ENCODE peak calls at places on chromosomes 1 and 21, in eight cellular contexts. One of them, this sample, is unnamed.

GRCh38 chr1:230170610-230171009 is 103.6 kb downstream of the GALNT2 start:
- DNase-seq in Panc1: no peak
- DNase-seq in thyroid gland: no peak
- DNase-seq in CD8-positive, alpha-beta T cell: no peak
- DNase-seq in left ventricle myocardium inferior: no peak
- DNase-seq in vagina: no peak
- DNase-seq in GM23338: peak; percentile 42
- DNase-seq in pancreas: no peak
- DNase-seq in this sample: peak; percentile 6

GRCh38 chr1:175420491-175420827 is 227.9 kb upstream of the KIAA0040 start:
- DNase-seq in Panc1: no peak
- DNase-seq in vagina: no peak
- DNase-seq in CD8-positive, alpha-beta T cell: no peak
- DNase-seq in left ventricle myocardium inferior: no peak
- DNase-seq in thyroid gland: no peak
- DNase-seq in pancreas: no peak
- DNase-seq in GM23338: no peak
- DNase-seq in this sample: no peak

GRCh38 chr1:168285419-168285790 is 4.7 kb downstream of the TBX19 start:
- DNase-seq in left ventricle myocardium inferior: no peak
- DNase-seq in GM23338: peak; percentile 16
- DNase-seq in thyroid gland: peak; percentile 38
- DNase-seq in CD8-positive, alpha-beta T cell: no peak
- DNase-seq in Panc1: no peak
- DNase-seq in vagina: no peak
- DNase-seq in pancreas: no peak
- DNase-seq in this sample: no peak

GRCh38 chr1:234715252-234715945 is 105.4 kb upstream of the IRF2BP2 start:
- DNase-seq in GM23338: no peak
- DNase-seq in left ventricle myocardium inferior: no peak
- DNase-seq in thyroid gland: no peak
- DNase-seq in vagina: no peak
- DNase-seq in Panc1: no peak
- DNase-seq in CD8-positive, alpha-beta T cell: no peak
- DNase-seq in pancreas: no peak
- DNase-seq in this sample: no peak

GRCh38 chr1:3668585-3669300 is 16.4 kb downstream of the TP73 start:
- DNase-seq in Panc1: no peak
- DNase-seq in CD8-positive, alpha-beta T cell: no peak
- DNase-seq in thyroid gland: peak; percentile 93
- DNase-seq in pancreas: peak; percentile 94
- DNase-seq in vagina: no peak
- DNase-seq in GM23338: peak; percentile 71
- DNase-seq in left ventricle myocardium inferior: peak; percentile 82
- DNase-seq in this sample: peak; percentile 88

GRCh38 chr1:66147226-66147625 is 354.5 kb downstream of the PDE4B start:
- DNase-seq in left ventricle myocardium inferior: no peak
- DNase-seq in vagina: no peak
- DNase-seq in GM23338: no peak
- DNase-seq in pancreas: no peak
- DNase-seq in CD8-positive, alpha-beta T cell: no peak
- DNase-seq in thyroid gland: no peak
- DNase-seq in Panc1: no peak
- DNase-seq in this sample: no peak

GRCh38 chr1:23810818-23811420 is 10.4 kb upstream of the GALE start:
- DNase-seq in pancreas: no peak
- DNase-seq in left ventricle myocardium inferior: no peak
- DNase-seq in thyroid gland: peak; percentile 28
- DNase-seq in Panc1: no peak
- DNase-seq in CD8-positive, alpha-beta T cell: no peak
- DNase-seq in GM23338: peak; percentile 86
- DNase-seq in vagina: no peak
- DNase-seq in this sample: no peak

GRCh38 chr1:234473123-234473522 is 5.9 kb downstream of the TARBP1 start:
- DNase-seq in thyroid gland: no peak
- DNase-seq in left ventricle myocardium inferior: no peak
- DNase-seq in pancreas: no peak
- DNase-seq in Panc1: no peak
- DNase-seq in GM23338: no peak
- DNase-seq in vagina: no peak
- DNase-seq in CD8-positive, alpha-beta T cell: no peak
- DNase-seq in this sample: no peak

GRCh38 chr21:33650230-33650629 is 7.9 kb downstream of the ITSN1 start:
- DNase-seq in left ventricle myocardium inferior: no peak
- DNase-seq in vagina: no peak
- DNase-seq in Panc1: no peak
- DNase-seq in GM23338: no peak
- DNase-seq in CD8-positive, alpha-beta T cell: no peak
- DNase-seq in thyroid gland: no peak
- DNase-seq in pancreas: no peak
- DNase-seq in this sample: no peak

GRCh38 chr1:68207129-68207689 is 25.1 kb downstream of the WLS start:
- DNase-seq in pancreas: no peak
- DNase-seq in CD8-positive, alpha-beta T cell: no peak
- DNase-seq in left ventricle myocardium inferior: no peak
- DNase-seq in GM23338: no peak
- DNase-seq in vagina: no peak
- DNase-seq in Panc1: no peak
- DNase-seq in thyroid gland: no peak
- DNase-seq in this sample: no peak

GRCh38 chr1:60876952-60877351 is 205.4 kb upstream of the NFIA start:
- DNase-seq in vagina: no peak
- DNase-seq in left ventricle myocardium inferior: no peak
- DNase-seq in CD8-positive, alpha-beta T cell: no peak
- DNase-seq in Panc1: no peak
- DNase-seq in pancreas: no peak
- DNase-seq in thyroid gland: no peak
- DNase-seq in GM23338: no peak
- DNase-seq in this sample: no peak

GRCh38 chr1:9912264-9912936 is 2.3 kb upstream of the CTNNBIP1 start:
- DNase-seq in CD8-positive, alpha-beta T cell: no peak
- DNase-seq in vagina: no peak
- DNase-seq in left ventricle myocardium inferior: no peak
- DNase-seq in Panc1: no peak
- DNase-seq in thyroid gland: no peak
- DNase-seq in pancreas: no peak
- DNase-seq in GM23338: no peak
- DNase-seq in this sample: no peak

GRCh38 chr21:46060596-46061061 is 37.3 kb upstream of the COL6A2 start:
- DNase-seq in pancreas: no peak
- DNase-seq in CD8-positive, alpha-beta T cell: no peak
- DNase-seq in GM23338: no peak
- DNase-seq in Panc1: no peak
- DNase-seq in vagina: no peak
- DNase-seq in left ventricle myocardium inferior: peak; percentile 75
- DNase-seq in thyroid gland: peak; percentile 40
- DNase-seq in this sample: peak; percentile 73

GRCh38 chr1:206647224-206647623 is 11.9 kb downstream of the DYRK3 start:
- DNase-seq in GM23338: no peak
- DNase-seq in vagina: no peak
- DNase-seq in CD8-positive, alpha-beta T cell: no peak
- DNase-seq in pancreas: no peak
- DNase-seq in left ventricle myocardium inferior: no peak
- DNase-seq in Panc1: no peak
- DNase-seq in thyroid gland: no peak
- DNase-seq in this sample: no peak

GRCh38 chr21:29975776-29976175 is 36.0 kb upstream of the GRIK1 start:
- DNase-seq in vagina: no peak
- DNase-seq in left ventricle myocardium inferior: no peak
- DNase-seq in GM23338: no peak
- DNase-seq in pancreas: no peak
- DNase-seq in thyroid gland: no peak
- DNase-seq in Panc1: no peak
- DNase-seq in CD8-positive, alpha-beta T cell: no peak
- DNase-seq in this sample: no peak

GRCh38 chr1:225735252-225736149 is 42.1 kb upstream of the SRP9 start:
- DNase-seq in thyroid gland: peak; percentile 57
- DNase-seq in Panc1: peak; percentile 64
- DNase-seq in GM23338: no peak
- DNase-seq in pancreas: peak; percentile 43
- DNase-seq in left ventricle myocardium inferior: peak; percentile 68
- DNase-seq in CD8-positive, alpha-beta T cell: no peak
- DNase-seq in vagina: no peak
- DNase-seq in this sample: peak; percentile 88

GRCh38 chr1:84146375-84147032 is 2.4 kb downstream of the PRKACB start:
- DNase-seq in Panc1: peak; percentile 56
- DNase-seq in vagina: no peak
- DNase-seq in GM23338: no peak
- DNase-seq in CD8-positive, alpha-beta T cell: no peak
- DNase-seq in left ventricle myocardium inferior: no peak
- DNase-seq in thyroid gland: no peak
- DNase-seq in pancreas: no peak
- DNase-seq in this sample: no peak

GRCh38 chr1:15155760-15156743 is 2.5 kb downstream of the TMEM51 start:
- DNase-seq in left ventricle myocardium inferior: no peak
- DNase-seq in CD8-positive, alpha-beta T cell: no peak
- DNase-seq in thyroid gland: no peak
- DNase-seq in pancreas: peak; percentile 58
- DNase-seq in GM23338: no peak
- DNase-seq in vagina: no peak
- DNase-seq in Panc1: no peak
- DNase-seq in this sample: no peak

GRCh38 chr1:51622455-51622913 is 5.6 kb downstream of the OSBPL9 start:
- DNase-seq in CD8-positive, alpha-beta T cell: no peak
- DNase-seq in pancreas: no peak
- DNase-seq in Panc1: peak; percentile 48
- DNase-seq in GM23338: peak; percentile 33
- DNase-seq in thyroid gland: peak; percentile 70
- DNase-seq in vagina: no peak
- DNase-seq in left ventricle myocardium inferior: peak; percentile 22
- DNase-seq in this sample: peak; percentile 46

GRCh38 chr1:117639741-117640140 is 33.9 kb downstream of the TENT5C start:
- DNase-seq in CD8-positive, alpha-beta T cell: no peak
- DNase-seq in pancreas: no peak
- DNase-seq in vagina: no peak
- DNase-seq in GM23338: no peak
- DNase-seq in left ventricle myocardium inferior: no peak
- DNase-seq in thyroid gland: no peak
- DNase-seq in Panc1: no peak
- DNase-seq in this sample: no peak

GRCh38 chr1:197362871-197363270 is 94.8 kb downstream of the CRB1 start:
- DNase-seq in left ventricle myocardium inferior: no peak
- DNase-seq in vagina: no peak
- DNase-seq in thyroid gland: no peak
- DNase-seq in GM23338: no peak
- DNase-seq in pancreas: no peak
- DNase-seq in CD8-positive, alpha-beta T cell: no peak
- DNase-seq in Panc1: no peak
- DNase-seq in this sample: no peak

GRCh38 chr1:205304695-205305070 is 16.9 kb downstream of the NUAK2 start:
- DNase-seq in CD8-positive, alpha-beta T cell: no peak
- DNase-seq in Panc1: no peak
- DNase-seq in thyroid gland: no peak
- DNase-seq in left ventricle myocardium inferior: no peak
- DNase-seq in vagina: no peak
- DNase-seq in GM23338: no peak
- DNase-seq in pancreas: no peak
- DNase-seq in this sample: no peak
- H3K4me3 ChIP-seq in CD8-positive, alpha-beta T cell: no peak overlapping the region
- H3K4me3 ChIP-seq in Panc1: no peak overlapping the region
- H3K4me3 ChIP-seq in thyroid gland: no peak overlapping the region
- H3K4me3 ChIP-seq in left ventricle myocardium inferior: no peak overlapping the region
- H3K4me3 ChIP-seq in vagina: no peak overlapping the region
- H3K4me3 ChIP-seq in GM23338: no peak overlapping the region
- H3K4me3 ChIP-seq in pancreas: no peak overlapping the region
- H3K4me3 ChIP-seq in this sample: no peak overlapping the region

GRCh38 chr1:221637641-221638041 is 104.2 kb downstream of the DUSP10 start:
- DNase-seq in thyroid gland: no peak
- DNase-seq in left ventricle myocardium inferior: peak; percentile 14
- DNase-seq in pancreas: no peak
- DNase-seq in Panc1: no peak
- DNase-seq in vagina: no peak
- DNase-seq in CD8-positive, alpha-beta T cell: no peak
- DNase-seq in GM23338: no peak
- DNase-seq in this sample: peak; percentile 17
- TF ChIP-seq CTCF in thyroid gland: no peak
- TF ChIP-seq CTCF in left ventricle myocardium inferior: peak; percentile 41
- TF ChIP-seq CTCF in pancreas: no peak
- TF ChIP-seq CTCF in Panc1: no peak
- TF ChIP-seq CTCF in vagina: no peak
- TF ChIP-seq CTCF in CD8-positive, alpha-beta T cell: no peak
- TF ChIP-seq CTCF in GM23338: no peak
- TF ChIP-seq CTCF in this sample: no peak

DNA sequence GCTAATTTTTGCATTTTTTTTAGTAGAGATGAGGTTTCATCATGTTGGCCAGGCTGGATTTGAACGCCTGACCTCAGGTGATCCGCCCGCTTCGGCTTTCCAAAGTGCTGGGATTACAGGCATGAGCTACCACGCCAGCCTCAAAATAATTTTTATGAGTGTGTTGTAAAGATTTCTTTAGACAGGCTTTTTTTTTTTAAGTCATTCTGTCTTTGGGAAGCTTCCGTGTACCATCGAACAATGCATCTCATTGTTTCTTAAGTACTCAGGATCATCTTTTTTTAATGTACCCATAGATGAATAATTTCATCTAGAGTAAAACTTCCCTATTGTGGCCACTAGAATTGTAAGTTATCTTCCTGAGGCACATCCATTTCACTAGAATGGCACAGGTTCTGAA is 19.6 kb upstream of the SDC3 start:
- DNase-seq in pancreas: no peak
- DNase-seq in vagina: no peak
- DNase-seq in Panc1: no peak
- DNase-seq in GM23338: no peak
- DNase-seq in thyroid gland: no peak
- DNase-seq in left ventricle myocardium inferior: no peak
- DNase-seq in CD8-positive, alpha-beta T cell: no peak
- DNase-seq in this sample: no peak
- H3K27ac ChIP-seq in pancreas: peak overlapping the region; percentile 15
- H3K27ac ChIP-seq in vagina: no peak overlapping the region
- H3K27ac ChIP-seq in Panc1: no peak overlapping the region
- H3K27ac ChIP-seq in GM23338: no peak overlapping the region
- H3K27ac ChIP-seq in thyroid gland: no peak overlapping the region
- H3K27ac ChIP-seq in left ventricle myocardium inferior: no peak overlapping the region
- H3K27ac ChIP-seq in CD8-positive, alpha-beta T cell: no peak overlapping the region
- H3K27ac ChIP-seq in this sample: no peak overlapping the region

GRCh38 chr1:184039126-184039525 is 1.6 kb upstream of the COLGALT2 start:
- DNase-seq in vagina: no peak
- DNase-seq in CD8-positive, alpha-beta T cell: no peak
- DNase-seq in pancreas: no peak
- DNase-seq in thyroid gland: no peak
- DNase-seq in left ventricle myocardium inferior: no peak
- DNase-seq in GM23338: no peak
- DNase-seq in Panc1: no peak
- DNase-seq in this sample: no peak

GRCh38 chr1:184034761-184035379 is 2.7 kb downstream of the COLGALT2 start:
- DNase-seq in vagina: no peak
- DNase-seq in Panc1: no peak
- DNase-seq in GM23338: no peak
- DNase-seq in thyroid gland: no peak
- DNase-seq in CD8-positive, alpha-beta T cell: no peak
- DNase-seq in left ventricle myocardium inferior: no peak
- DNase-seq in pancreas: no peak
- DNase-seq in this sample: no peak

GRCh38 chr1:184035719-184036516 is 1.6 kb downstream of the COLGALT2 start:
- DNase-seq in thyroid gland: no peak
- DNase-seq in pancreas: no peak
- DNase-seq in left ventricle myocardium inferior: no peak
- DNase-seq in vagina: no peak
- DNase-seq in Panc1: no peak
- DNase-seq in GM23338: peak; percentile 35
- DNase-seq in CD8-positive, alpha-beta T cell: no peak
- DNase-seq in this sample: no peak

GRCh38 chr1:184036517-184036949 is 995 bp downstream of the COLGALT2 start:
- DNase-seq in thyroid gland: peak; percentile 69
- DNase-seq in pancreas: peak; percentile 64
- DNase-seq in CD8-positive, alpha-beta T cell: no peak
- DNase-seq in vagina: no peak
- DNase-seq in GM23338: peak; percentile 74
- DNase-seq in left ventricle myocardium inferior: peak; percentile 57
- DNase-seq in Panc1: no peak
- DNase-seq in this sample: peak; percentile 51

GRCh38 chr1:184037849-184038591 is 492 bp upstream of the COLGALT2 start:
- DNase-seq in GM23338: no peak
- DNase-seq in thyroid gland: no peak
- DNase-seq in CD8-positive, alpha-beta T cell: no peak
- DNase-seq in vagina: no peak
- DNase-seq in left ventricle myocardium inferior: no peak
- DNase-seq in Panc1: no peak
- DNase-seq in pancreas: no peak
- DNase-seq in this sample: no peak
- H3K4me3 ChIP-seq in GM23338: peak overlapping the region; percentile 77
- H3K4me3 ChIP-seq in thyroid gland: no peak overlapping the region
- H3K4me3 ChIP-seq in CD8-positive, alpha-beta T cell: peak overlapping the region; percentile 45
- H3K4me3 ChIP-seq in vagina: peak overlapping the region; percentile 70
- H3K4me3 ChIP-seq in left ventricle myocardium inferior: peak overlapping the region; percentile 72
- H3K4me3 ChIP-seq in Panc1: no peak overlapping the region
- H3K4me3 ChIP-seq in pancreas: no peak overlapping the region
- H3K4me3 ChIP-seq in this sample: peak overlapping the region; percentile 63